ENCODE peak calls at places on chromosomes 7 and 10, in six cellular contexts. F is nephron progenitor cell, M is heart left ventricle, W is hepatic stellate cell, N is foreskin keratinocyte, D is fibroblast of mammary gland. B is an unnamed sample.

GRCh38 chr7:47602272-47603004 is 20.5 kb upstream of the TNS3 start:
- DNase-seq in D (no peak), F (no peak), M (no peak), W (no peak), N (no peak), B (no peak)

GRCh38 chr10:67959839-67960476 is 75.5 kb downstream of the SIRT1 start:
- DNase-seq in M (no peak), F (no peak), D (no peak), W (no peak), N (no peak), B (no peak)

GRCh38 chr7:54904130-54904529 is 114.7 kb upstream of the EGFR start:
- DNase-seq in F (no peak), D (peak; percentile 100), M (peak; percentile 14), N (no peak), W (peak; percentile 53), B (no peak)

GRCh38 chr10:5647507-5648240 is 18.7 kb downstream of the ASB13 start:
- DNase-seq in D (no peak), W (no peak), F (no peak), N (no peak), M (no peak), B (no peak)

GRCh38 chr7:158007697-158008257 is 579.8 kb downstream of the PTPRN2 start:
- DNase-seq in M (no peak), N (no peak), F (no peak), D (no peak), W (no peak), B (no peak)

GRCh38 chr7:35800718-35801391 is at the start of gene SEPTIN7:
- DNase-seq in N (peak; percentile 94), F (peak; percentile 97), D (peak; percentile 98), W (peak; percentile 95), M (peak; percentile 99), B (peak; percentile 99)

GRCh38 chr7:101436857-101437576 is 74.3 kb downstream of the COL26A1 start:
- DNase-seq in F (peak; percentile 69), W (no peak), D (no peak), M (no peak), N (no peak), B (peak; percentile 93)

GRCh38 chr7:94301024-94301588 is 93.6 kb upstream of the COL1A2 start:
- DNase-seq in F (peak; percentile 42), D (peak; percentile 98), M (peak; percentile 76), W (peak; percentile 78), N (peak; percentile 80), B (peak; percentile 82)

GRCh38 chr10:116796910-116797513 is 52.3 kb upstream of the ENO4 start:
- DNase-seq in D (peak; percentile 67), M (peak; percentile 64), N (no peak), W (peak; percentile 77), F (peak; percentile 90), B (peak; percentile 95)

GRCh38 chr10:84838851-84839250 is 510.5 kb downstream of the CCSER2 start:
- DNase-seq in N (no peak), D (no peak), F (no peak), M (no peak), W (no peak), B (no peak)

GRCh38 chr7:29884399-29885272 is 78.3 kb downstream of the WIPF3 start:
- DNase-seq in W (no peak), D (no peak), M (no peak), F (peak; percentile 50), N (no peak), B (peak; percentile 84)

GRCh38 chr7:95599069-95599468 is 2.8 kb upstream of the PDK4 start:
- DNase-seq in D (peak; percentile 28), N (no peak), M (no peak), W (no peak), F (no peak), B (no peak)

GRCh38 chr7:107742678-107743566 is 1.0 kb upstream of the CBLL1 start:
- DNase-seq in F (peak; percentile 59), N (no peak), W (no peak), M (peak; percentile 50), D (no peak), B (peak; percentile 91)

GRCh38 chr10:124741922-124742417 is 2.2 kb downstream of the FAM53B start:
- DNase-seq in M (no peak), F (no peak), W (no peak), D (no peak), N (no peak), B (no peak)

GRCh38 chr10:19628767-19629443 is 187.3 kb upstream of the PLXDC2 start:
- DNase-seq in W (no peak), N (no peak), M (no peak), F (no peak), D (peak; percentile 28), B (peak; percentile 28)

GRCh38 chr10:109978481-109978880 is 29.3 kb upstream of the ADD3 start:
- DNase-seq in M (peak; percentile 40), D (peak; percentile 88), N (no peak), W (no peak), F (no peak), B (peak; percentile 79)

GRCh38 chr7:41887446-41887845 is 184.6 kb upstream of the INHBA start:
- DNase-seq in D (no peak), W (no peak), M (no peak), F (no peak), N (no peak), B (no peak)

GRCh38 chr7:75960372-75960771 is 34.0 kb downstream of the TMEM120A start:
- DNase-seq in F (no peak), D (no peak), W (no peak), N (no peak), M (no peak), B (no peak)

B was measured in GM23338.